ENCODE peak calls at places on chromosome 18, in seven cellular contexts. C is activated CD8-positive, alpha-beta memory T cell treated with anti-CD3 and anti-CD28 coated beads, Interleukin-2, amount 10 ng/mL, durations not matched to agents 7 days and 5 days; J is kidney tubule cell; R is fibroblast of the conjunctiva; D is psoas muscle; M is tibial nerve; B is germinal center. H is an unnamed sample.

GRCh38 chr18:75125359-75126331 is 83.3 kb downstream of the PTGR3 start:
- DNase-seq in C (no peak), J (peak), R (no peak), D (no peak), M (no peak), B (no peak), H (no peak)

GRCh38 chr18:34598136-34598635 is 111.9 kb upstream of the DTNA start:
- DNase-seq in C (no peak), J (no peak), R (no peak), D (no peak), M (no peak), B (no peak), H (no peak)

GRCh38 chr18:66795011-66795410 is 191.1 kb upstream of the CDH19 start:
- DNase-seq in C (no peak), J (no peak), R (peak), D (no peak), M (no peak), B (no peak), H (no peak)

GRCh38 chr18:7221424-7222155 is 9.3 kb upstream of the LRRC30 start:
- DNase-seq in C (no peak), J (peak), R (peak), D (peak), M (no peak), B (no peak), H (no peak)

GRCh38 chr18:5900249-5900648 is 4.9 kb upstream of the TMEM200C start:
- DNase-seq in C (no peak), J (peak), R (no peak), D (no peak), M (no peak), B (no peak), H (no peak)

GRCh38 chr18:39380823-39381222 is 1815.2 kb upstream of the CELF4 start:
- DNase-seq in C (no peak), J (no peak), R (no peak), D (no peak), M (no peak), B (no peak), H (no peak)

GRCh38 chr18:75183524-75183923 is 25.4 kb downstream of the PTGR3 start:
- DNase-seq in C (no peak), J (peak), R (no peak), D (no peak), M (no peak), B (no peak), H (no peak)

GRCh38 chr18:44895176-44895798 is 214.6 kb downstream of the SETBP1 start:
- DNase-seq in C (peak), J (peak), R (peak), D (no peak), M (no peak), B (no peak), H (no peak)

H was measured in omental fat pad.